ENCODE peak calls at places on chromosomes 5 and 9, in six cellular contexts. C is Ammon's horn; G is brain microvascular endothelial cell; H is HS-5; Y is activated CD8-positive, alpha-beta T cell treated with anti-CD3 and anti-CD28 coated beads for 36 hours; Z is stimulated activated CD8-positive, alpha-beta memory T cell treated with anti-CD3 and anti-CD28 coated beads, Interleukin-15, amount 100 ng/mL, for 24 hours. W is an unnamed sample.

GRCh38 chr5:43363445-43364152 is 48.6 kb downstream of the CCL28 start:
- DNase-seq in Y (no peak), H (no peak), C (no peak), Z (no peak), G (no peak), W (no peak)

GRCh38 chr9:27108981-27109541 is at the start of gene TEK:
- DNase-seq in Z (no peak), G (no peak), H (no peak), C (peak), Y (no peak), W (no peak)

GRCh38 chr9:109918359-109919163 is 138.6 kb downstream of the PALM2AKAP2 start:
- DNase-seq in Z (no peak), H (no peak), Y (peak), G (no peak), C (no peak), W (no peak)

GRCh38 chr9:76905984-76906861 is at the start of gene PRUNE2:
- DNase-seq in Y (peak), Z (no peak), H (no peak), G (peak), C (peak), W (peak)

GRCh38 chr5:158200624-158201023 is 341.7 kb upstream of the CLINT1 start:
- DNase-seq in Y (no peak), H (no peak), C (no peak), G (no peak), Z (no peak), W (no peak)

GRCh38 chr9:98117984-98118639 is 910 bp downstream of the TRIM14 start:
- DNase-seq in Y (peak), Z (no peak), C (peak), H (peak), G (no peak), W (peak)

GRCh38 chr9:108360304-108360703 is 495.5 kb downstream of the ACTL7B start:
- DNase-seq in Z (no peak), G (no peak), Y (no peak), H (no peak), C (no peak), W (no peak)

GRCh38 chr5:172524573-172525021 is 70.3 kb upstream of the SH3PXD2B start:
- DNase-seq in H (no peak), G (no peak), Z (no peak), Y (no peak), C (no peak), W (no peak)

GRCh38 chr9:125147401-125147951 is 4.1 kb upstream of the SCAI start:
- DNase-seq in Z (no peak), G (no peak), C (no peak), H (no peak), Y (no peak), W (no peak)

GRCh38 chr9:6833518-6834192 is 75.9 kb downstream of the KDM4C start:
- DNase-seq in G (no peak), Y (no peak), C (no peak), Z (no peak), H (peak), W (no peak)

GRCh38 chr9:21974542-21975409 is 19.4 kb downstream of the CDKN2A start:
- DNase-seq in Z (no peak), G (peak), C (peak), H (peak), Y (peak), W (no peak)

GRCh38 chr5:10300246-10300645 is 7.5 kb downstream of the CMBL start:
- DNase-seq in Y (no peak), H (no peak), C (no peak), Z (no peak), G (no peak), W (no peak)

W was measured in chondrocyte.